ENCODE peak calls at places on chromosomes 4 and X, in six cellular contexts. K, T, M, R, Y and C are unnamed samples.

GRCh38 chr4:78784255-78784654 is 8.1 kb downstream of the BMP2K start:
- DNase-seq in K (peak; percentile 42), M (peak; percentile 71), Y (no peak), T (no peak), R (no peak), C (peak; percentile 68)

GRCh38 chrX:10010686-10011085 is 43.5 kb downstream of the CLDN34 start:
- DNase-seq in Y (no peak), K (no peak), M (peak; percentile 62), T (no peak), R (no peak), C (no peak)

GRCh38 chrX:9676738-9677097 is 88.9 kb downstream of the GPR143 start:
- DNase-seq in K (no peak), M (no peak), Y (no peak), R (no peak), T (no peak), C (no peak)

GRCh38 chr4:26993541-26993940 is 132.9 kb downstream of the STIM2 start:
- DNase-seq in T (no peak), Y (no peak), R (no peak), M (no peak), K (no peak), C (no peak)

GRCh38 chr4:130675262-130675661 is 1579.3 kb downstream of the C4orf33 start:
- DNase-seq in M (no peak), R (no peak), T (no peak), Y (no peak), K (no peak), C (no peak)

GRCh38 chr4:185304944-185305690 is 90.6 kb downstream of the LRP2BP start:
- DNase-seq in T (no peak), K (peak; percentile 48), R (peak; percentile 69), M (peak; percentile 41), Y (no peak), C (no peak)

GRCh38 chr4:113004655-113005054 is 44.8 kb upstream of the ANK2 start:
- DNase-seq in Y (no peak), R (no peak), K (no peak), T (no peak), M (no peak), C (no peak)

GRCh38 chrX:50180073-50180940 is 20.5 kb downstream of the AKAP4 start:
- DNase-seq in Y (no peak), T (no peak), M (no peak), K (no peak), R (no peak), C (no peak)

GRCh38 chr4:675980-676870 is 1.9 kb downstream of the MYL5 start:
- DNase-seq in M (no peak), T (no peak), K (no peak), R (peak; percentile 29), Y (no peak), C (no peak)

GRCh38 chrX:107000013-107000515 is at the start of gene MORC4:
- DNase-seq in R (peak; percentile 88), M (peak; percentile 80), T (peak; percentile 87), K (peak; percentile 94), Y (peak; percentile 67), C (peak; percentile 28)

GRCh38 chrX:139881572-139881971 is 51.3 kb downstream of the ATP11C start:
- DNase-seq in Y (peak; percentile 4), T (no peak), R (no peak), K (no peak), M (peak; percentile 65), C (no peak)

GRCh38 chr4:53640576-53641459 is 49.5 kb upstream of the LNX1 start:
- DNase-seq in K (peak; percentile 50), R (no peak), T (no peak), M (no peak), Y (no peak), C (no peak)

GRCh38 chrX:104329731-104330130 is 75.0 kb upstream of the ESX1 start:
- DNase-seq in M (no peak), Y (no peak), T (no peak), K (no peak), R (no peak), C (no peak)

GRCh38 chrX:133697656-133698055 is 282.4 kb upstream of the GPC4 start:
- DNase-seq in Y (no peak), K (no peak), T (no peak), R (no peak), M (peak; percentile 29), C (no peak)

GRCh38 chr4:26860922-26861433 is 337 bp downstream of the STIM2 start:
- DNase-seq in K (peak; percentile 74), Y (no peak), R (peak; percentile 57), M (peak; percentile 63), T (peak; percentile 92), C (no peak)

GRCh38 chr4:90181644-90182043 is 54.5 kb downstream of the CCSER1 start:
- DNase-seq in T (no peak), Y (no peak), K (no peak), M (no peak), R (no peak), C (no peak)

GRCh38 chr4:108590776-108591175 is 29.6 kb upstream of the RPL34 start:
- DNase-seq in R (no peak), Y (no peak), M (peak; percentile 55), T (no peak), K (no peak), C (no peak)

GRCh38 chr4:185421366-185422124 is 4.2 kb downstream of the UFSP2 start:
- DNase-seq in M (peak; percentile 68), T (no peak), K (no peak), R (no peak), Y (no peak), C (peak; percentile 50)

GRCh38 chrX:120468825-120469525 is at the start of gene LAMP2:
- DNase-seq in Y (peak; percentile 83), R (peak; percentile 91), M (peak; percentile 95), T (peak; percentile 91), K (peak; percentile 93), C (peak; percentile 79)

GRCh38 chrX:104565791-104566687 is at the start of gene IL1RAPL2:
- DNase-seq in Y (peak; percentile 31), K (peak; percentile 89), M (peak; percentile 27), R (peak; percentile 75), T (peak; percentile 80), C (peak; percentile 13)

GRCh38 chr4:15040916-15041463 is 38.7 kb downstream of the CPEB2 start:
- DNase-seq in R (no peak), M (peak; percentile 42), Y (no peak), K (no peak), T (no peak), C (no peak)

GRCh38 chr4:183806341-183806740 is 98.8 kb upstream of the STOX2 start:
- DNase-seq in T (no peak), R (no peak), M (no peak), K (no peak), Y (no peak), C (no peak)

GRCh38 chrX:109889289-109890006 is 113.5 kb upstream of the TMEM164 start:
- DNase-seq in R (no peak), M (peak; percentile 52), T (no peak), Y (no peak), K (peak; percentile 56), C (peak; percentile 13)
- TF ChIP-seq CTCF in R (peak; percentile 43), M (peak; percentile 65), T (peak; percentile 65), Y (peak; percentile 21), K (peak; percentile 47), C (peak; percentile 50)

GRCh38 chr4:165055601-165056000 is 1.9 kb downstream of the TRIM75 start:
- DNase-seq in T (no peak), M (no peak), K (no peak), Y (no peak), R (no peak), C (no peak)

GRCh38 chr4:165058676-165059075 is 5.0 kb downstream of the TRIM75 start:
- DNase-seq in K (no peak), M (no peak), T (no peak), R (no peak), Y (no peak), C (no peak)

GRCh38 chr4:165060938-165061337 is 7.3 kb downstream of the TRIM75 start:
- DNase-seq in Y (peak; percentile 11), T (no peak), K (no peak), R (no peak), M (peak; percentile 9), C (no peak)
- TF ChIP-seq CTCF in Y (no peak), T (peak; percentile 65), K (no peak), R (peak; percentile 52), M (peak; percentile 24), C (peak; percentile 37)

GRCh38 chrX:11558972-11559371 is 106.7 kb downstream of the ARHGAP6 start:
- DNase-seq in Y (peak; percentile 5), T (no peak), M (no peak), K (no peak), R (peak; percentile 45), C (no peak)
- TF ChIP-seq CTCF in Y (no peak), T (peak; percentile 61), M (peak; percentile 43), K (peak; percentile 23), R (peak; percentile 62), C (peak; percentile 35)

DNA sequence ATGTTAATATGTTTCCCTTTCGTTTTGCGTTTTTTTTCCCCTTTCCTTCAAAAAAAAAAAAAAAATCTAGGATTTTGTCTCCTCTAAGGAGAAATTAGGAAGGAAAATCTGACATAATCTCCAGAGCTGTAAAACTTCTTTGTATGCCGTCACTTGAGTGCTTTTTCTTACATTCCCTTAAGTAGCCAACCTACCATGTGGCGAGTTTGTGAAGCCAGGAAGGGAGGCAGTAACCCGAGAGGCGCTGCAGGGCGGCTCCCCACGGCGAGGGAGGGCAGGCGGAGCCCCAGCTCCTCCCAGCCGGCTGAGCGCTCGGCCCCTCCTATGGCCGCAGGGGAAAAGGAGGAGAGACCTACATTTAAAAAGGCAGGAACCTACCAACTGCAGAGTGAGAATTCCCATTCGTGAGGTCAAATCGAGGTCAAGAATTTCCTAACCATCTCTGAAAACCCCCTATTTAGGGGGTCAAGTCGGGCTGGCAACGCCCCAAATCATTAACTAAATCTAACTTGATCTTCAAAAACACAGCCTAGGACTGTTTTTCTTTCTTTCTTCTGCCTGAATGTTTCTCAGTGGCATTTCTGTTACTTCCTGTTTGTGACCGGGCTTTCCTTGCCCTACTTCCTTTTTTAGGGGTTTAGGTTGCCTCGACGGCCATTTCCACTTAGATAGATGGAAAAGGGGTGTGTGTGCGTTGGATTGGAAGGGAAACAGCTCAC is 345.1 kb upstream of the KLF3 start:
- DNase-seq in R (peak; percentile 95), T (no peak), Y (peak; percentile 96), M (peak; percentile 99), K (peak; percentile 89), C (peak; percentile 92)
- TF ChIP-seq CTCF in R (no peak), T (no peak), Y (no peak), M (no peak), K (no peak), C (no peak)

GRCh38 chr4:126604273-126604867 is 1028.4 kb upstream of the INTU start:
- DNase-seq in R (no peak), M (peak; percentile 76), K (peak; percentile 45), Y (peak; percentile 44), T (no peak), C (peak; percentile 23)
- TF ChIP-seq CTCF in R (peak; percentile 78), M (peak; percentile 91), K (peak; percentile 87), Y (peak; percentile 80), T (peak; percentile 95), C (peak; percentile 93)

DNA sequence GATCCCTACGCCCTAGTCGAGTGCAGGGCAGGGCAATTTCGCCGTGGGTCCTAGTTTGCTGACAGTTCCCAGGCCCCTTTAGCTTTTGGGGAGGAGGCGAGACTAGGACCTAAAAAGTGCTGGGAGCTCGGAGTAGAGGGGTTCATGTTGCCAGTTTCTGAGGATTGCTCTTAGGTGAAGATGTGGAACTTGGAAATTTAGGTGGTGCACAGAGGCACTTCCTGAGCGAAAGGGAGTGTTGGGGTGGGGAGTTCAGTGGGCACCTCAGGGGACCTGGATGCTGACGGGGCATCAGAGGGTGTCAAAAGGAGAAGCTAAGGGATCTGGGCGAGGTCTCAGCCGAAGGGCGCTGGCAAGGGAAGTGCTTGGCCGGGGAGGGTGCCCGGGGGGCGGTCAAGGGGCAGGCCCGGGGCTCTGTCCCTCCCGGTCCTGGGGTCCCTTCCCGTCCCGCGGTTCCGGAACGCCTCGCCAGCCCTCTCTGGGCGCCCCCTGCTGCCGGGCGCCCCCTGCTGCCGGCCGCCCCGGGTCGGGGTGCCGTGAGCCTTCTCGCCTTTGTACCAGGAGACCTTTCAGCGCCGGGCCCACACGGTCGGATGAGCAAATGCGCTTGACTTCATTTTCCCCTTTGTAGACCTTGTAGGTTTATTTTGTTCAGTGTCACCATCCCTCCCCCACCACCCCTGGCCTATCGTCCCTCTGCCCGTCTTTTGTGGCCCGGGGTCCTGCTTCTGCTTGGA is 3.0 kb upstream of the PHOX2B start:
- DNase-seq in M (no peak), K (no peak), R (peak; percentile 55), T (no peak), Y (no peak), C (no peak)
- TF ChIP-seq CTCF in M (no peak), K (peak; percentile 20), R (peak; percentile 50), T (peak; percentile 26), Y (peak; percentile 24), C (no peak)